ENCODE peak calls at places on chromosome 12, in six cellular contexts. N is HepG2, O is K562, Z is GM12878, F is HCT116, S is H1. A is an unnamed sample.

GRCh38 chr12:5884285-5884684 is 60.8 kb downstream of the ANO2 start:
- DNase-seq in N (no peak), O (no peak), Z (no peak), F (no peak), S (no peak), A (no peak)

GRCh38 chr12:28253175-28253641 is 63.0 kb downstream of the CCDC91 start:
- DNase-seq in N (no peak), O (peak; percentile 14), Z (peak; percentile 49), F (no peak), S (no peak), A (no peak)

GRCh38 chr12:1329784-1330474 is 264.5 kb downstream of the FBXL14 start:
- DNase-seq in N (no peak), O (no peak), Z (no peak), F (no peak), S (no peak), A (no peak)

GRCh38 chr12:6090786-6091185 is 33.7 kb downstream of the VWF start:
- DNase-seq in N (peak; percentile 26), O (no peak), Z (no peak), F (no peak), S (no peak), A (no peak)

GRCh38 chr12:47896633-47897032 is 8.2 kb downstream of the VDR start:
- DNase-seq in N (no peak), O (no peak), Z (no peak), F (no peak), S (no peak), A (no peak)

GRCh38 chr12:83945871-83946270 is 966.7 kb downstream of the SLC6A15 start:
- DNase-seq in N (peak; percentile 2), O (no peak), Z (no peak), F (peak; percentile 3), S (no peak), A (no peak)

GRCh38 chr12:95820096-95820703 is 29.6 kb upstream of the NTN4 start:
- DNase-seq in N (peak; percentile 62), O (peak; percentile 28), Z (no peak), F (peak; percentile 41), S (no peak), A (no peak)

GRCh38 chr12:64473176-64473575 is 21.3 kb downstream of the TBK1 start:
- DNase-seq in N (no peak), O (no peak), Z (no peak), F (no peak), S (no peak), A (no peak)

GRCh38 chr12:49342066-49342913 is 4.4 kb upstream of the DNAJC22 start:
- DNase-seq in N (peak; percentile 86), O (peak; percentile 94), Z (no peak), F (peak; percentile 79), S (peak; percentile 99), A (peak; percentile 95)

GRCh38 chr12:16229676-16230075 is 47.8 kb downstream of the SLC15A5 start:
- DNase-seq in N (no peak), O (no peak), Z (no peak), F (no peak), S (no peak), A (no peak)

GRCh38 chr12:116601933-116602809 is 43.0 kb downstream of the MAP1LC3B2 start:
- DNase-seq in N (no peak), O (no peak), Z (no peak), F (no peak), S (no peak), A (no peak)

GRCh38 chr12:98743362-98743953 is 98.4 kb downstream of the APAF1 start:
- DNase-seq in N (peak; percentile 30), O (peak; percentile 61), Z (no peak), F (peak; percentile 21), S (peak; percentile 63), A (peak; percentile 43)

GRCh38 chr12:8689606-8690175 is 8.1 kb upstream of the RIMKLB start:
- DNase-seq in N (no peak), O (no peak), Z (no peak), F (no peak), S (peak; percentile 46), A (no peak)

GRCh38 chr12:110619534-110619953 is 5.6 kb downstream of the TCTN1 start:
- DNase-seq in N (no peak), O (no peak), Z (peak; percentile 80), F (no peak), S (no peak), A (no peak)

GRCh38 chr12:75086086-75087038 is 123.3 kb downstream of the KCNC2 start:
- DNase-seq in N (no peak), O (no peak), Z (no peak), F (no peak), S (no peak), A (no peak)

DNA sequence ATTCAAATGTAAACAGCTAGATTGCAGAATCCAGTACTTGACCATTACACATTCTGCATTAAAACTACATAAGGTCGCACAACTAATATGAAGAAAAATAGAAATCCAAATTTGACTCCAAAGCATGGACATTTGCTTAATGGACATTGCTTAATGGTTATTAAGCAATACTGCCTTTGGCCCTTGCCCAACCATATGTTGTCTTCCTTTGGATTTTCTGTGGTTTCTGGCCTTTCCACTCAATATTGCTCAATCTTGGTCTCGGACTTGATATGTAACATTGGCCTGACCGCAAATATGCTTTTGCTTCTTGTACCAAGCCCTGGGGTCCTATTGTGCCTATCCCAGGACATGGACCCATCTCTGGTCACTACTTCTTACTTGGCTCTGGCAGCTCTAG is 67.2 kb downstream of the PTPRR start:
- DNase-seq in N (peak; percentile 2), O (no peak), Z (no peak), F (no peak), S (no peak), A (no peak)
- TF ChIP-seq ZNF274 in N (no peak), O (no peak), Z (no peak), F (no peak), S (no peak), A (no peak)

GRCh38 chr12:10672231-10672868 is 1.5 kb downstream of the STYK1 start:
- DNase-seq in N (no peak), O (no peak), Z (no peak), F (no peak), S (no peak), A (no peak)
- TF ChIP-seq ZNF274 in N (no peak), O (no peak), Z (no peak), F (no peak), S (no peak), A (no peak)

DNA sequence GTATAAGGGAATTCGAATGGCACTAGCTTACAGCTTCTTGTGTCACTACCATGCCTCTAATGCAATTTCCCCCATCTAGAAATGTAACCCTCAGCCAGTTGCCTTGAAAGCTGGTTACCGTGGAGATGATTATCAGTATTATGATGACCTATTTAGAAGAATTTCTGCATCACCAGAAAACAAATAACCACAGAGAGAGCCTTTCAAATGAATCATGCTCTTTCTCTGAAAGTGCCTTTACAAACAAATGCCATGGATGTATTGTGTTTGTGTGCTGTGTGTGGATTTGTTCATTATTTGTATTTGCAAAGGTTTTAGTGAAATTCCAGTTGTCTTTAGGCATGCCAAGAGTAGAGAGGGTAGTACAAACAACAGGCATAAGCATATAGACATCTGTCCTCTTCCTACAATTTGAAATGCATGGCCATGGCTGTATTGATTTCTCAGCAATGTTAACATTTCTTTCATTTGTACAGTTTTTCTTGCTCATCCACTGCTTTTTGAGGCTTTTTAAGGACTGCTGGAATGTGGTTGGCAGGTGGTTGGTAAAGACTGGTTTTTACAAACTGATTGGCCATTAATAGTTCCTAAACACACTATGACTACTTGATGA is 266.5 kb downstream of the PAWR start:
- DNase-seq in N (peak; percentile 91), O (no peak), Z (no peak), F (no peak), S (no peak), A (no peak)
- TF ChIP-seq ZNF274 in N (no peak), O (no peak), Z (no peak), F (no peak), S (no peak), A (no peak)

GRCh38 chr12:31471823-31472222 is 119.1 kb downstream of the DENND5B start:
- DNase-seq in N (no peak), O (no peak), Z (no peak), F (no peak), S (no peak), A (no peak)
- TF ChIP-seq ZNF274 in N (no peak), O (no peak), Z (no peak), F (no peak), S (no peak), A (no peak)

GRCh38 chr12:52655720-52656124 is 3.7 kb upstream of the KRT2 start:
- DNase-seq in N (no peak), O (no peak), Z (no peak), F (peak; percentile 28), S (no peak), A (no peak)
- TF ChIP-seq ZNF274 in N (no peak), O (no peak), Z (no peak), F (no peak), S (no peak), A (no peak)

DNA sequence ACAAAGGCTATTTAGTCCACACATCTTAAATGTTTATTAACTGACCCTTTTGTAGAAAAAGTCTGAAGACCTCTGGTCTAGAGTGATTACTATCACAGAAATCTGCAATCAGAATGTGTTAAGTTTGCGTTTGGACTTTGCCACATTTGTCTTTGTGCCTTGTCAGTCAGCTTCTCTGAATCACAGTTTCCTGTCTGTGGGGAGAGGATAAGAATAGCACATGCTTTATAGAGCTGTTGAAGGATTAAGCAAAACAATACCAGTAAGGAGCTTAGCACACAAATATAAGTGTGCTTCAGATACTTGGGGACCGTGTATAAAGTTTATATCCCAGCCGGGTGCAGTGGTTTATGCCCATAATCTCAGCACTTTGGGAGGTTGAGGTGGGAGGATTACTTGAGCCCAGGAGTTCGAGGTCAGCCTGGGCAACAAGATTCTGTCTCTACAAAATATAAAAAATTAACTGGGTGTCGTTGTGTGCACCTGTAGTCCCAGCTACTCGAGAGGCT is 63.0 kb upstream of the BTG1 start:
- DNase-seq in N (no peak), O (no peak), Z (peak; percentile 71), F (no peak), S (no peak), A (no peak)
- TF ChIP-seq ZNF274 in N (no peak), O (no peak), Z (no peak), F (no peak), S (no peak), A (no peak)

DNA sequence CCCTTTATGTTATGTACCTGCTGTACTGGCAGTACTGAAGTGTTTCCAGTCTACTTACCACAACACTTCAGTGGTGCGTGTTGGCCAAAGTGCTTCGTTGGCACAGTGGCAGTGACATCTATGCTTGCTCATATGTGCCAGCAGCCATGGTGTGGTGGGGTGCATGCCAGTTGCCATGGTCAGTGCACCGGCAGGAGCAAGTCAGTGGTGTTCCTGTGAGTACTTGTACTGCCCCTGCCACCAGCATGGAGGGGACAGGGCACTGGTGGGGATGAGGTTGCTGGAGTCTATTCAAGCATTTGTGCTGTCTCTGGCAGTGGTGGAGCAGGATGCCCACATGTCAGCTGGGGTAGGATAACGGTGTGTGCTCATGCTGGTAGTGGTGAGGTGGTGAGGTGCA is 800.0 kb downstream of the TRHDE start:
- DNase-seq in N (no peak), O (no peak), Z (no peak), F (no peak), S (no peak), A (no peak)
- TF ChIP-seq ZNF274 in N (no peak), O (no peak), Z (no peak), F (no peak), S (no peak), A (no peak)

A was measured in NT2/D1.